ENCODE peak calls at places on chromosomes 1 and 21, in five cellular contexts. One of them, this sample, is unnamed.

GRCh38 chr21:16534408-16535099 is 804.8 kb downstream of the USP25 start:
- DNase-seq in RWPE1: no peak
- DNase-seq in gastrocnemius medialis: peak
- DNase-seq in endothelial cell of umbilical vein: peak
- DNase-seq in HCT116: no peak
- DNase-seq in this sample: no peak

GRCh38 chr1:39592069-39592468 is 15.5 kb upstream of the PABPC4 start:
- DNase-seq in RWPE1: no peak
- DNase-seq in gastrocnemius medialis: no peak
- DNase-seq in endothelial cell of umbilical vein: no peak
- DNase-seq in HCT116: no peak
- DNase-seq in this sample: no peak

GRCh38 chr1:181104790-181105133 is 16.3 kb downstream of the IER5 start:
- DNase-seq in RWPE1: no peak
- DNase-seq in gastrocnemius medialis: no peak
- DNase-seq in endothelial cell of umbilical vein: no peak
- DNase-seq in HCT116: no peak
- DNase-seq in this sample: peak

GRCh38 chr1:162407539-162407938 is 4.4 kb downstream of the SH2D1B start:
- DNase-seq in RWPE1: no peak
- DNase-seq in gastrocnemius medialis: no peak
- DNase-seq in endothelial cell of umbilical vein: no peak
- DNase-seq in HCT116: no peak
- DNase-seq in this sample: no peak

GRCh38 chr1:114131526-114132220 is 22.0 kb downstream of the SYT6 start:
- DNase-seq in RWPE1: no peak
- DNase-seq in gastrocnemius medialis: no peak
- DNase-seq in endothelial cell of umbilical vein: no peak
- DNase-seq in HCT116: no peak
- DNase-seq in this sample: no peak

GRCh38 chr1:41864471-41865040 is 54.2 kb downstream of the HIVEP3 start:
- DNase-seq in RWPE1: no peak
- DNase-seq in gastrocnemius medialis: no peak
- DNase-seq in endothelial cell of umbilical vein: no peak
- DNase-seq in HCT116: no peak
- DNase-seq in this sample: no peak

GRCh38 chr1:213138391-213138790 is 87.3 kb downstream of the RPS6KC1 start:
- DNase-seq in RWPE1: no peak
- DNase-seq in gastrocnemius medialis: no peak
- DNase-seq in endothelial cell of umbilical vein: no peak
- DNase-seq in HCT116: no peak
- DNase-seq in this sample: no peak

GRCh38 chr1:183106746-183107145 is 79.3 kb upstream of the LAMC2 start:
- DNase-seq in RWPE1: no peak
- DNase-seq in gastrocnemius medialis: no peak
- DNase-seq in endothelial cell of umbilical vein: no peak
- DNase-seq in HCT116: no peak
- DNase-seq in this sample: no peak

GRCh38 chr1:6181347-6181770 is 1.2 kb upstream of the CHD5 start:
- DNase-seq in RWPE1: no peak
- DNase-seq in gastrocnemius medialis: no peak
- DNase-seq in endothelial cell of umbilical vein: no peak
- DNase-seq in HCT116: no peak
- DNase-seq in this sample: no peak

GRCh38 chr1:31650161-31650560 is 5.5 kb upstream of the PEF1 start:
- DNase-seq in RWPE1: no peak
- DNase-seq in gastrocnemius medialis: no peak
- DNase-seq in endothelial cell of umbilical vein: no peak
- DNase-seq in HCT116: no peak
- DNase-seq in this sample: no peak

GRCh38 chr1:206687251-206687914 is 2.7 kb downstream of the MAPKAPK2 start:
- DNase-seq in RWPE1: no peak
- DNase-seq in gastrocnemius medialis: no peak
- DNase-seq in endothelial cell of umbilical vein: no peak
- DNase-seq in HCT116: no peak
- DNase-seq in this sample: no peak

GRCh38 chr1:80392529-80392928 is 1386.0 kb upstream of the ADGRL4 start:
- DNase-seq in RWPE1: peak
- DNase-seq in gastrocnemius medialis: no peak
- DNase-seq in endothelial cell of umbilical vein: peak
- DNase-seq in HCT116: no peak
- DNase-seq in this sample: no peak

GRCh38 chr1:115620453-115620852 is 21.3 kb upstream of the VANGL1 start:
- DNase-seq in RWPE1: no peak
- DNase-seq in gastrocnemius medialis: no peak
- DNase-seq in endothelial cell of umbilical vein: no peak
- DNase-seq in HCT116: no peak
- DNase-seq in this sample: no peak

GRCh38 chr21:27423073-27423472 is 456.2 kb upstream of the ADAMTS5 start:
- DNase-seq in RWPE1: no peak
- DNase-seq in gastrocnemius medialis: peak
- DNase-seq in endothelial cell of umbilical vein: no peak
- DNase-seq in HCT116: no peak
- DNase-seq in this sample: no peak

GRCh38 chr21:32314806-32315205 is 16.2 kb downstream of the MRAP start:
- DNase-seq in RWPE1: no peak
- DNase-seq in gastrocnemius medialis: no peak
- DNase-seq in endothelial cell of umbilical vein: no peak
- DNase-seq in HCT116: no peak
- DNase-seq in this sample: no peak

GRCh38 chr1:145983959-145984830 is 12.2 kb downstream of the TXNIP start:
- DNase-seq in RWPE1: no peak
- DNase-seq in gastrocnemius medialis: no peak
- DNase-seq in endothelial cell of umbilical vein: no peak
- DNase-seq in HCT116: no peak
- DNase-seq in this sample: no peak

GRCh38 chr21:37503848-37504467 is 137.4 kb downstream of the DYRK1A start:
- DNase-seq in RWPE1: no peak
- DNase-seq in gastrocnemius medialis: no peak
- DNase-seq in endothelial cell of umbilical vein: peak
- DNase-seq in HCT116: no peak
- DNase-seq in this sample: no peak

GRCh38 chr21:28627691-28628090 is 365.0 kb downstream of the LTN1 start:
- DNase-seq in RWPE1: no peak
- DNase-seq in gastrocnemius medialis: no peak
- DNase-seq in endothelial cell of umbilical vein: no peak
- DNase-seq in HCT116: no peak
- DNase-seq in this sample: no peak

GRCh38 chr1:25447547-25447946 is 16.9 kb downstream of the MACO1 start:
- DNase-seq in RWPE1: no peak
- DNase-seq in gastrocnemius medialis: no peak
- DNase-seq in endothelial cell of umbilical vein: no peak
- DNase-seq in HCT116: no peak
- DNase-seq in this sample: no peak

GRCh38 chr1:2516124-2516523 is 10.3 kb downstream of the PANK4 start:
- DNase-seq in RWPE1: no peak
- DNase-seq in gastrocnemius medialis: no peak
- DNase-seq in endothelial cell of umbilical vein: no peak
- DNase-seq in HCT116: no peak
- DNase-seq in this sample: no peak

GRCh38 chr1:206933333-206933945 is 11.7 kb upstream of the FCMR start:
- DNase-seq in RWPE1: no peak
- DNase-seq in gastrocnemius medialis: no peak
- DNase-seq in endothelial cell of umbilical vein: peak
- DNase-seq in HCT116: peak
- DNase-seq in this sample: peak

GRCh38 chr1:197778326-197778922 is 3.1 kb upstream of the DENND1B start:
- DNase-seq in RWPE1: no peak
- DNase-seq in gastrocnemius medialis: no peak
- DNase-seq in endothelial cell of umbilical vein: no peak
- DNase-seq in HCT116: no peak
- DNase-seq in this sample: no peak

GRCh38 chr1:1895456-1896333 is 4.8 kb upstream of the GNB1 start:
- DNase-seq in RWPE1: no peak
- DNase-seq in gastrocnemius medialis: no peak
- DNase-seq in endothelial cell of umbilical vein: no peak
- DNase-seq in HCT116: no peak
- DNase-seq in this sample: no peak

GRCh38 chr1:77014396-77014795 is 147.1 kb downstream of the ST6GALNAC5 start:
- DNase-seq in RWPE1: no peak
- DNase-seq in gastrocnemius medialis: no peak
- DNase-seq in endothelial cell of umbilical vein: no peak
- DNase-seq in HCT116: no peak
- DNase-seq in this sample: no peak

GRCh38 chr1:77018386-77019156 is 151.3 kb downstream of the ST6GALNAC5 start:
- DNase-seq in RWPE1: no peak
- DNase-seq in gastrocnemius medialis: no peak
- DNase-seq in endothelial cell of umbilical vein: no peak
- DNase-seq in HCT116: no peak
- DNase-seq in this sample: no peak

GRCh38 chr1:77015748-77016341 is 148.6 kb downstream of the ST6GALNAC5 start:
- DNase-seq in RWPE1: no peak
- DNase-seq in gastrocnemius medialis: no peak
- DNase-seq in endothelial cell of umbilical vein: no peak
- DNase-seq in HCT116: no peak
- DNase-seq in this sample: no peak

GRCh38 chr1:77021637-77022036 is 154.4 kb downstream of the ST6GALNAC5 start:
- DNase-seq in RWPE1: no peak
- DNase-seq in gastrocnemius medialis: no peak
- DNase-seq in endothelial cell of umbilical vein: no peak
- DNase-seq in HCT116: no peak
- DNase-seq in this sample: no peak

GRCh38 chr1:77016371-77016770 is 149.1 kb downstream of the ST6GALNAC5 start:
- DNase-seq in RWPE1: no peak
- DNase-seq in gastrocnemius medialis: no peak
- DNase-seq in endothelial cell of umbilical vein: no peak
- DNase-seq in HCT116: no peak
- DNase-seq in this sample: no peak
- H3K27ac ChIP-seq in RWPE1: no peak
- H3K27ac ChIP-seq in gastrocnemius medialis: no peak
- H3K27ac ChIP-seq in endothelial cell of umbilical vein: no peak
- H3K27ac ChIP-seq in HCT116: no peak
- H3K27ac ChIP-seq in this sample: no peak

GRCh38 chr1:167121375-167122120 is 27.7 kb downstream of the STYXL2 start:
- DNase-seq in RWPE1: peak
- DNase-seq in gastrocnemius medialis: no peak
- DNase-seq in endothelial cell of umbilical vein: peak
- DNase-seq in HCT116: peak
- DNase-seq in this sample: peak
- TF ChIP-seq CTCF in RWPE1: no peak
- TF ChIP-seq CTCF in gastrocnemius medialis: no peak
- TF ChIP-seq CTCF in endothelial cell of umbilical vein: no peak
- TF ChIP-seq CTCF in HCT116: no peak
- TF ChIP-seq CTCF in this sample: no peak

GRCh38 chr21:45432575-45433255 is 27.8 kb downstream of the COL18A1 start:
- DNase-seq in RWPE1: no peak
- DNase-seq in gastrocnemius medialis: no peak
- DNase-seq in endothelial cell of umbilical vein: peak
- DNase-seq in HCT116: no peak
- DNase-seq in this sample: no peak

GRCh38 chr21:45433301-45433700 is 28.3 kb downstream of the COL18A1 start:
- DNase-seq in RWPE1: no peak
- DNase-seq in gastrocnemius medialis: no peak
- DNase-seq in endothelial cell of umbilical vein: no peak
- DNase-seq in HCT116: no peak
- DNase-seq in this sample: no peak

GRCh38 chr21:45430521-45431501 is 25.8 kb downstream of the COL18A1 start:
- DNase-seq in RWPE1: no peak
- DNase-seq in gastrocnemius medialis: no peak
- DNase-seq in endothelial cell of umbilical vein: no peak
- DNase-seq in HCT116: no peak
- DNase-seq in this sample: no peak

GRCh38 chr21:45433911-45434644 is 29.1 kb downstream of the COL18A1 start:
- DNase-seq in RWPE1: no peak
- DNase-seq in gastrocnemius medialis: no peak
- DNase-seq in endothelial cell of umbilical vein: no peak
- DNase-seq in HCT116: no peak
- DNase-seq in this sample: no peak

GRCh38 chr21:45431781-45432572 is 27.0 kb downstream of the COL18A1 start:
- DNase-seq in RWPE1: no peak
- DNase-seq in gastrocnemius medialis: no peak
- DNase-seq in endothelial cell of umbilical vein: no peak
- DNase-seq in HCT116: no peak
- DNase-seq in this sample: no peak
- H3K27ac ChIP-seq in RWPE1: peak
- H3K27ac ChIP-seq in gastrocnemius medialis: peak
- H3K27ac ChIP-seq in endothelial cell of umbilical vein: peak
- H3K27ac ChIP-seq in HCT116: no peak
- H3K27ac ChIP-seq in this sample: no peak

DNA sequence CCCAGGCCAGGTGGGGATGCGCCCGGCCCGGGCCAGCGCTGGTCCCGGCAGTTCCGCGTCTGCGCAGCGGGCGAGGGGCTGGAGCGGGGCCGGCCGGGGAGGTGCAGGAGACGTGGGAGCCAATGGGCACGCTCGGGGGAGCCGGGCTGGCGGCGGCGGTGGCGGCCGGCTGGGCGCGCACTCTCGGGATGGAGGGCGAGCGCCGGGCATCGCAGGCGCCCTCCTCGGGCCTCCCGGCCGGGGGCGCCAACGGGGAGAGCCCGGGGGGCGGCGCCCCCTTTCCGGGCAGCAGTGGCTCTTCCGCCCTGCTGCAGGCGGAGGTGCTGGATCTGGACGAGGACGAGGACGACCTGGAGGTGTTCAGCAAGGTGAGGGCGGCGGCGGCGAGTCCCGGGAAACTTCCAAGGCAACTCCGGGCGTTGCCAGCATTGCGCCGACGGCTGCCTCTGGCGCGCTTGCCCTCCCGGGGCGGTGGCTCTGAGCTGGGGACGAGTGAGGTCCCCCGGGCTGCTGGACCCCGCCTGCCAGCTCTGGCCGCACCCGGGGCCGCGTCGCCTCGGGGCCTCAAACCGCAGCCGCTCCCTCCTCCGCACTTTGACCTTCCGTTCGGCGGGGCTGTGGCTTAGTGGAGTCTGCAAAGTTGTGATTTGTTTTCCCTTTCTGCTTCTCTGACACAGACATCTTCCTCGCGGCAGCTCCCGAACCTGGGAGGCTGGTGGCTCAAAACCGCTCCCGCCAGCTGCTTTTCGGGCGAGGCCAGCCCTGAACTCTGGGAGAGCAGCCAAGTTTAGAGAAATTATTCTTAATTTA is at the start of gene SNX7:
- DNase-seq in RWPE1: peak
- DNase-seq in gastrocnemius medialis: peak
- DNase-seq in endothelial cell of umbilical vein: peak
- DNase-seq in HCT116: peak
- DNase-seq in this sample: peak
- TF ChIP-seq CTCF in RWPE1: peak
- TF ChIP-seq CTCF in gastrocnemius medialis: no peak
- TF ChIP-seq CTCF in endothelial cell of umbilical vein: no peak
- TF ChIP-seq CTCF in HCT116: peak
- TF ChIP-seq CTCF in this sample: peak

DNA sequence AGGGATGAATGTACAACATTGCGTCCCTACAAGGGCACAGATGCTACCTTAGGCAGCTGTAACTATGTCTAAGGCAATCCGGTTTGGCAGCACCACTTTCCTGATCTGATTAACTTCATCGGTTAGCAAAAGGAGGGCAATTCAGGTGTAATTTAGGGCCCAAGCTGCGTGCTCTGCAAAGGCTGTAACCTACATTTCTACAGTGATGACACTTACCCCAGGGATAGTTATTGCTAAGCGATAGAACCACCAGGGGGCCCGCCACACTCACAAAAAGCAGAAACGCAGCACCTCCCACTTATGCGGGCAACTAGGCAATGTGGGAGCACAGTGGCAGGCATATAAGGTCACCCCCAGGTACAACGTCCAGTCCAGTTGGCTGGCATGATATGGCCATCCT is 113.5 kb downstream of the GDAP2 start:
- DNase-seq in RWPE1: no peak
- DNase-seq in gastrocnemius medialis: no peak
- DNase-seq in endothelial cell of umbilical vein: peak
- DNase-seq in HCT116: no peak
- DNase-seq in this sample: no peak
- H3K27ac ChIP-seq in RWPE1: no peak
- H3K27ac ChIP-seq in gastrocnemius medialis: no peak
- H3K27ac ChIP-seq in endothelial cell of umbilical vein: no peak
- H3K27ac ChIP-seq in HCT116: no peak
- H3K27ac ChIP-seq in this sample: no peak